ENCODE peak calls at places on chromosomes 3 and 15, in six cellular contexts. Y is WTC11, P is ovary, J is AG09319, A is mammary epithelial cell, O is OCI-LY7. S is an unnamed sample.
A peak's percentile ranks its signal among the peaks of the same experiment; 100 is the strongest.

GRCh38 chr3:123953735-123954134 is 7.3 kb downstream of the CCDC14 start:
- DNase-seq in Y (no peak), P (no peak), J (no peak), A (no peak), O (peak; percentile 59), S (no peak)

GRCh38 chr15:67077641-67078215 is 12.3 kb downstream of the SMAD3 start:
- DNase-seq in Y (no peak), P (no peak), J (no peak), A (no peak), O (peak; percentile 57), S (no peak)

GRCh38 chr15:101129851-101130250 is 122.0 kb downstream of the CHSY1 start:
- DNase-seq in Y (no peak), P (no peak), J (no peak), A (no peak), O (no peak), S (no peak)

GRCh38 chr3:54822206-54822605 is 105.7 kb downstream of the LRTM1 start:
- DNase-seq in Y (no peak), P (no peak), J (peak; percentile 73), A (peak; percentile 69), O (no peak), S (no peak)

GRCh38 chr3:23665741-23666140 is 140.0 kb upstream of the UBE2E1 start:
- DNase-seq in Y (no peak), P (no peak), J (no peak), A (peak; percentile 30), O (no peak), S (no peak)

GRCh38 chr3:8606666-8607065 is 37.9 kb downstream of the SSUH2 start:
- DNase-seq in Y (no peak), P (no peak), J (no peak), A (no peak), O (no peak), S (no peak)

GRCh38 chr3:110384601-110385000 is 687.0 kb upstream of the NECTIN3 start:
- DNase-seq in Y (no peak), P (no peak), J (peak; percentile 39), A (no peak), O (no peak), S (no peak)

GRCh38 chr3:27639271-27639670 is 82.9 kb downstream of the EOMES start:
- DNase-seq in Y (no peak), P (no peak), J (no peak), A (no peak), O (no peak), S (no peak)

GRCh38 chr3:157532529-157533297 is 29.5 kb upstream of the VEPH1 start:
- DNase-seq in Y (no peak), P (no peak), J (peak; percentile 79), A (peak; percentile 68), O (peak; percentile 57), S (peak; percentile 60)

GRCh38 chr3:9192238-9192637 is 57.2 kb downstream of the SRGAP3 start:
- DNase-seq in Y (no peak), P (no peak), J (no peak), A (no peak), O (no peak), S (peak; percentile 30)

GRCh38 chr3:356947-357346 is 160.4 kb downstream of the CHL1 start:
- DNase-seq in Y (no peak), P (no peak), J (no peak), A (no peak), O (no peak), S (peak; percentile 81)

GRCh38 chr3:172153335-172153861 is 114.0 kb downstream of the FNDC3B start:
- DNase-seq in Y (no peak), P (peak; percentile 83), J (peak; percentile 80), A (peak; percentile 97), O (no peak), S (no peak)

GRCh38 chr15:71781179-71781964 is 29.0 kb upstream of the NR2E3 start:
- DNase-seq in Y (no peak), P (no peak), J (no peak), A (no peak), O (no peak), S (no peak)

GRCh38 chr3:30012941-30013543 is 593.4 kb upstream of the TGFBR2 start:
- DNase-seq in Y (peak; percentile 80), P (no peak), J (peak; percentile 19), A (peak; percentile 58), O (peak; percentile 55), S (peak; percentile 36)

GRCh38 chr15:29538110-29538509 is 268.5 kb upstream of the NSMCE3 start:
- DNase-seq in Y (no peak), P (no peak), J (no peak), A (no peak), O (no peak), S (no peak)

GRCh38 chr15:78837131-78837530 is 25.9 kb upstream of the ADAMTS7 start:
- DNase-seq in Y (no peak), P (no peak), J (no peak), A (no peak), O (peak; percentile 65), S (no peak)

GRCh38 chr3:140205598-140205997 is 270.6 kb downstream of the CLSTN2 start:
- DNase-seq in Y (no peak), P (no peak), J (no peak), A (no peak), O (no peak), S (no peak)

GRCh38 chr3:13543251-13543650 is 5.7 kb upstream of the FBLN2 start:
- DNase-seq in Y (no peak), P (no peak), J (peak; percentile 87), A (no peak), O (no peak), S (no peak)

DNA sequence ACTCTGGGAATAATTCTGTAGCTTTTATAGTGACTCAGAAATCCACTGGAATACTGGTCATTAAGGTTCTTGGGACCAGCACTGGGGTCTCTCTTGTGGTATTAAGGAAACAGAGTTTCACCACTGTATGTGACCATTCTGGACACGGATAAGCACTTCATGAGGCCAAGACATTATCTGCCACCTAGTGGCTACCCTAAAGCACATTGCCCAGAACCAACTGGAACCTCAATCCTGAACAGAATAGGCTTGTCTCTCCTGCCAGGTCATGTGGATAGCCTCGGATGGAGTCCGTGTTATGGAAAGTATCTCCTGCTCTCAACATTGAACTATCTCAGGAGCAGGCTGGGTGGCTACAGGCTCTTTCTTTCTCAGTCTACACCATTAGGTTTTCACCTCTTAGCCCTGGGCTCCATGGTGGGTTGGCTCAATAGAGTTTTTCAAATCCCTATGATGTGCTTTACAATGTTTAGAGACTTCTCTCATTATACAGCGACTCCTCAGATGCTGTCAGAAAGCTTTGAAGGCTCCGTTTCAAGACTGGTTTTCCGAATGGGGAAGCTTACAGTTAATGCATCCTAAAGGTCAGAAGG is 167.6 kb upstream of the ST8SIA2 start:
- DNase-seq in Y (peak; percentile 17), P (no peak), J (no peak), A (peak; percentile 37), O (peak; percentile 34), S (no peak)
- TF ChIP-seq CTCF in Y (peak; percentile 31), P (no peak), J (peak; percentile 54), A (peak; percentile 53), O (peak; percentile 74), S (peak; percentile 62)

GRCh38 chr3:193791041-193792032 is 198.3 kb downstream of the OPA1 start:
- DNase-seq in Y (no peak), P (no peak), J (no peak), A (no peak), O (peak; percentile 16), S (no peak)

GRCh38 chr3:193789455-193789854 is 196.4 kb downstream of the OPA1 start:
- DNase-seq in Y (no peak), P (no peak), J (no peak), A (no peak), O (no peak), S (no peak)

GRCh38 chr3:193790086-193790990 is 197.3 kb downstream of the OPA1 start:
- DNase-seq in Y (no peak), P (no peak), J (no peak), A (no peak), O (no peak), S (no peak)

GRCh38 chr3:193787496-193787870 is 194.5 kb downstream of the OPA1 start:
- DNase-seq in Y (no peak), P (no peak), J (no peak), A (no peak), O (no peak), S (no peak)

GRCh38 chr3:193788189-193788946 is 195.4 kb downstream of the OPA1 start:
- DNase-seq in Y (peak; percentile 73), P (peak; percentile 57), J (no peak), A (no peak), O (peak; percentile 81), S (no peak)
- TF ChIP-seq CTCF in Y (peak; percentile 79), P (peak; percentile 56), J (peak; percentile 72), A (peak; percentile 34), O (peak; percentile 92), S (peak; percentile 90)

DNA sequence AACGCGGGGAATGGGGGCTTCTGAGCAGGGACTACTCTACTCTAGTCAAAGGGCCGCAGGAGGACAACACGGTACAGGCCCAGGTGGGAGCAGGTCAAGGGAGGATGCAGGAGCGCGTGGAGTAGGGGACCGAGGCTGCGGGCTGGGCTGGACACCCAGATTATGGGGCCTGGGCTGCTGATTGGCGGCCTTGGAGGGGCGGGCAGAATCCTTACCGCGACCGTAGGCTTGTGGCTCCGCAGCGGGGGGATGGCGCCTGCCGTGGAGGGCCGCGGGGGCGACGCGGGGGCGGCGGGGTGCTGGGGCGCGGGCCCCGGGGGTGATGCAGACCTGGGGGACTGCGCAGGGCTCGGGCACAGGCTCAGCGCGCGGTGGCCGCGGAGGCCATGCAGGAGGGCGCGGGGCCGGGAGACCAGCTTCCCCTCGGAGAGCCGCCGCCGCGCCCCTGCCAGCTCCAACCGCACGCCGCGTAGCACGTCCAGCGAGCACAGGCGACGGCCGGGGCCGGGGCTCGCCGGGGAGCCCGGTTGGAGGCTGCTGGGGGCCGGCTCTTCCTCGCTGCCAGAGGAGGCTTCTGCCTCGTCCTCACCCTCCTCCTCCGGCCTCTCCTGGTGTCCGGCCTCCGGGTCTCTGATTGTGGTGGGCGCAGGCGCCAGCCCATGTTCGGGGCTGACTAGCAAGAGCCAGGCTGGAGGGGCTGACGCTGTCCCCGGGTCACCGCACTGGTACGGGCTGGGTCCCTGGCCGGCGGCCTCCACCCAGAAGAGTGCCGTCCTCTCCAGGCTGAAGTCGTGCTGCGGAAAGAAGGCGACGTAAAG is 12.9 kb downstream of the UBAP1L start:
- DNase-seq in Y (peak; percentile 66), P (no peak), J (no peak), A (no peak), O (no peak), S (no peak)
- TF ChIP-seq CTCF in Y (no peak), P (no peak), J (no peak), A (no peak), O (peak; percentile 20), S (no peak)

DNA sequence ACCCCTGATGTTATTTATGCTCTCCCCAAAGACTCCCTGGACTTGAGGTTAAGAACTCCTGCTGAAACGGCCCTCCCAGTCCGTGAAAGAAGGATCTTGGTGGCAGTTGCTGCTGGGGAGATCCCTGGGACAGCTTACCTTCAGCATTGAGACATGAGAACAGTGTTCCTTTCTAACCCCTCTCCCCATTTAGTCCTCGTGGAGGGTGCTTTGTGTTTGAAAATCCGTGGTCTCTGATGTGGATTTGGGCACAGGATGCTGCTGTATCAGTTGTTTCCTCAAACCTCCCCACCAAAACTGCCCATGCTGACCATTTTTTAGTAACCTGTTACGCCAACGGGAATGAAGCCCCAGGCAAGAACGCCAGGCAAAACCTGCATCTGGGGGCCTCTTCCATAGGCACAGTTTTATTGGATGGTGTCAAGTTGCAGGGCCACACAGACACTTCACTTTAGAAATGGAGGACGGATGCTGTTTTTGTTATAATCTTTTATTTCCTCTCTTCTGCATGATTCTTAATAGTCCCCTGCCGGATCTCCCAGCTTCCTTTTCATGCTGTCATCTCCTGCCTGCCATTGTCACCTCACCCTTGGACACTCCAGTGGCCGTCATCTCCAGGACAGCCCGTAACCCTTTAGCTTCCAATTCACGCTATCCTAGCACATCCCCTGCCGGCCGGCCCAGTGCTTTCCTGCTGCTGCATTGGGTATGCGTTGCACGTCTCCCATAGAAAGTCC is 31.7 kb upstream of the CEMIP start:
- DNase-seq in Y (peak; percentile 35), P (no peak), J (no peak), A (no peak), O (no peak), S (no peak)
- TF ChIP-seq CTCF in Y (no peak), P (no peak), J (no peak), A (no peak), O (no peak), S (no peak)

S was measured in epithelial cell of proximal tubule.